ENCODE peak calls at places on chromosome 17, in five cellular contexts. V is cardiac muscle cell; M is effector memory CD4-positive, alpha-beta T cell; B is lung; E is mammary epithelial cell. A is an unnamed sample.

GRCh38 chr17:7080445-7081041 is 492 bp upstream of the CLEC10A start:
- DNase-seq in E (no peak), M (no peak), B (peak; percentile 39), V (no peak), A (peak; percentile 13)

GRCh38 chr17:71500761-71501555 is 619.9 kb upstream of the SOX9 start:
- DNase-seq in M (no peak), E (peak; percentile 50), B (no peak), V (peak; percentile 32), A (no peak)

GRCh38 chr17:9237661-9238301 is 216.5 kb downstream of the NTN1 start:
- DNase-seq in E (no peak), B (no peak), V (no peak), M (no peak), A (no peak)

GRCh38 chr17:21271767-21272166 is 12.7 kb upstream of the MAP2K3 start:
- DNase-seq in B (no peak), E (no peak), V (no peak), M (no peak), A (no peak)

GRCh38 chr17:74239169-74239568 is 25.8 kb downstream of the TTYH2 start:
- DNase-seq in M (no peak), B (no peak), V (peak; percentile 86), E (no peak), A (no peak)

GRCh38 chr17:12647023-12647422 is 18.7 kb upstream of the MYOCD start:
- DNase-seq in M (no peak), V (no peak), E (no peak), B (no peak), A (no peak)

GRCh38 chr17:67585077-67585602 is 132.6 kb upstream of the NOL11 start:
- DNase-seq in M (no peak), B (no peak), E (peak; percentile 4), V (no peak), A (no peak)

GRCh38 chr17:30600830-30601494 is 123.8 kb downstream of the GOSR1 start:
- DNase-seq in E (peak; percentile 55), M (no peak), B (peak; percentile 38), V (peak; percentile 29), A (peak; percentile 61)

DNA sequence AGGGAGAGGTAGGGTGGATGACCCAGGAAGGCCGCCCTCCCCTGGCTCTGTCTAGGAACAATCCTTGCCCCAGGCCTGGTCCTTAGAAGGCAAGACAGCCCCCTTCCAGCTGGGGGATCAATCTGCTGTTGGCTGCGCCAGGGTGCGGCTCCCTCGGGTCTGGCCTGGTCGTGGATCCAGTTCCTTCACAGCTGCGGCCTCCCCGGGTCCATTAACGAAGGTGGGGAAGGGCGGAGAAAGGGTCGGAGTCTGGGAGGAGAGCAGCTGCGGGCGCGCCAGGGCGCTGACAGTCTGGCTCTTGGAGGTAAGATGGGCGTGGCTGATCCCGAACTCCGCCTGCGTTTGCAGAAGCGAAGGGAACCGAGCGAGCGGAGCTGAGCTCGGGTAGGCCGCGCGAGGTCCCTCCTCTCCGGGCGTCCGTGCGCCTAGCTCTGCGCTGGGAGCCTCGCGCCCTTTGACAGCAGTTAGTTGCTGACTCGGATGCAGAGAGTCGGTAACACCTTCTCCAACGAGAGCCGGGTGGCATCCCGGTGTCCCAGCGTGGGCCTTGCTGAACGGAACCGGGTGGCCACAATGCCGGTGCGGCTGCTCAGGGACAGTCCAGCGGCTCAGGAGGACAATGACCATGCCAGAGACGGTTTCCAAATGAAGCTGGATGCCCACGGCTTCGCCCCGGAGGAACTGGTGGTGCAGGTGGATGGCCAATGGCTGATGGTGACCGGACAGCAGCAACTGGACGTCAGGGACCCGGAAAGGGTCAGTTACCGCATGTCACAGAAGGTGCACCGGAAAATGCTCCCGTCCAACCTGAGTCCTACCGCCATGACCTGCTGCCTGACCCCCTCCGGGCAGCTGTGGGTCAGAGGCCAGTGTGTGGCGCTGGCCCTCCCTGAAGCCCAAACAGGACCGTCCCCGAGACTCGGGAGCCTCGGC is at the start of gene HSPB9:
- DNase-seq in B (peak; percentile 55), E (no peak), M (no peak), V (peak; percentile 26), A (peak; percentile 95)
- H3K4me3 ChIP-seq in B (no peak within 1 kb of the TSS), E (no peak within 1 kb of the TSS), M (peak within 1 kb of the TSS; percentile 69), V (no peak within 1 kb of the TSS), A (peak within 1 kb of the TSS; percentile 25)

GRCh38 chr17:79135628-79136405 is 61.2 kb downstream of the ENGASE start:
- DNase-seq in V (no peak), B (no peak), E (no peak), M (no peak), A (peak; percentile 64)
- H3K36me3 ChIP-seq in V (no peaks in the 10 kb centered on the region), B (no peaks in the 10 kb centered on the region), E (no peaks in the 10 kb centered on the region), M (no peaks in the 10 kb centered on the region), A (no peaks in the 10 kb centered on the region)

DNA sequence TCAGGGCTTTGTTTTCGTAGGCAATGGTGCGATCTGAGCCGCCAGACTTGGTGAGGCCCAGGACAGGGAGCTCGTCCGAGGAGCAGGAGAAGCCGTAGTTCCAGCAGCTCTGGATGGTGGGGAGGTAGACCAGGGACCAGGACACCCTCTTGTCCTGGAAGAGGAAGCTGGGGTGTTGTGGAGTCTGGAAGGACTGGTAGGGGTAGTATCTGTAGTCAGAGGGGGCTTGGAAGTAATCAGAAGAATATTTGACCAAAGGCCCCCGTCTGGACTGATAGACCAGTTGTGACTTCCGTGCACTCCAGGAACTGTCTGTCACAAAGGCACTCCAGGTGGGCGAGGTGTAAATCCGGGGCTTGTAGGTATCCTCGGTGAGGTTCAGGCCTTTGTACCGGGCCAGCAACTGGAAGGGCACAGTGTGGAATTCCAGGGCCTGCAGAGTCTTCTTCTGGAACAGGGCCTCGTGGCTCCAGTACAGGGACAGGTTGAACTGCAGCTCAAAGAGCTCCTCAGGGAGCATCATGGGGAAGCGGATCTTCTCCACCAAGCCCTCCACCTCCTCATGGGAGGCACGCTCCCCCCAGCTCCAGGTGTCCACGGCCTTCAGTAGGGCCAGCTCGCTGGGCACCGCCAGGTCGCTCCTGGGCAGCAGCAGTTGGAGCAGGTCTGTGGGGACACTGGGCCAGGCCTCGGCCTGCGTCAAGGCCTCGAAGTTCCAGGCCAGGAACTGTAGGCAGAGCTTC is 7.8 kb downstream of the LGALS3BP start:
- DNase-seq in M (no peak), E (no peak), V (no peak), B (no peak), A (peak; percentile 36)
- H3K4me3 ChIP-seq in M (no peak overlapping the region), E (no peak overlapping the region), V (no peak overlapping the region), B (no peak overlapping the region), A (no peak overlapping the region)

GRCh38 chr17:28705728-28706334 is 5.9 kb downstream of the PROCA1 start:
- DNase-seq in V (no peak), M (no peak), B (no peak), E (no peak), A (peak; percentile 46)

GRCh38 chr17:28702752-28703150 is 8.9 kb downstream of the PROCA1 start:
- DNase-seq in V (no peak), M (no peak), E (no peak), B (no peak), A (peak; percentile 47)

GRCh38 chr17:28705074-28705659 is 6.5 kb downstream of the PROCA1 start:
- DNase-seq in E (no peak), B (no peak), M (no peak), V (no peak), A (peak; percentile 47)

GRCh38 chr17:28703552-28704218 is 8.0 kb downstream of the PROCA1 start:
- DNase-seq in E (no peak), V (no peak), M (no peak), B (no peak), A (no peak)

DNA sequence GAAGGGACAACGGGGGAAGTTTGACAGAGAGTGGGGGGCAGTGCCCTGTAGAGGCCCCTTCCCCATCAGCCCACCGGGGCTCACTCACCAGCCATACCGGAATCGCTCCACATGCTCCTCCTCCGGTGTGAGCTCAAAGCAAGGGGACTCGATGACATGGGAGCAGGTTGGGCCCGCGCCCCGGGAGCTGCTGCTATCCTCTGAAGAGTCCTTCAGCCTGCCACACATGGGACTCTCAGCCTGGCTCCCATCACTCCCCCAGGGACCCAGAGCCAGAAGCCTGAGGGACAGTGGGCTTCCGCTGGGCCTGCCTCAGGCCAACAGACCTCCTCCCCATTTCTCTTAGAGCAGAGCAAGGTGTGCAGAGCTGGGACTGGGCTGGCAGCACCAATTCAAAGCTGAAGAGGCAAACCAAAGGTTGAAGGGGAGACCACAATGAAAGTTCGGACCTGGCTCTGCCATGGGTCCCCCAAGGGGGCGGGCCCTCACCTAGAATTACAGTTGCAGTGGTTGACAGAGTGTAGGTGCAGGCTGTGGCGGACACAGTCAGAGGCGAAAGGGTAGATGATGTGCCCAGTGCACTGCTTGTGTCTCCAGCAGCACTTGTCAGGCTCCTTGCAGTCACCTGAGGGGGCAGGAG is 7.3 kb downstream of the PROCA1 start:
- DNase-seq in B (no peak), V (no peak), M (no peak), E (no peak), A (peak; percentile 48)
- H3K36me3 ChIP-seq in B (peaks cover 22% of the 10 kb centered on the region), V (peaks cover 29% of the 10 kb centered on the region), M (peaks cover 43% of the 10 kb centered on the region), E (peaks cover 19% of the 10 kb centered on the region), A (peaks cover 34% of the 10 kb centered on the region)

DNA sequence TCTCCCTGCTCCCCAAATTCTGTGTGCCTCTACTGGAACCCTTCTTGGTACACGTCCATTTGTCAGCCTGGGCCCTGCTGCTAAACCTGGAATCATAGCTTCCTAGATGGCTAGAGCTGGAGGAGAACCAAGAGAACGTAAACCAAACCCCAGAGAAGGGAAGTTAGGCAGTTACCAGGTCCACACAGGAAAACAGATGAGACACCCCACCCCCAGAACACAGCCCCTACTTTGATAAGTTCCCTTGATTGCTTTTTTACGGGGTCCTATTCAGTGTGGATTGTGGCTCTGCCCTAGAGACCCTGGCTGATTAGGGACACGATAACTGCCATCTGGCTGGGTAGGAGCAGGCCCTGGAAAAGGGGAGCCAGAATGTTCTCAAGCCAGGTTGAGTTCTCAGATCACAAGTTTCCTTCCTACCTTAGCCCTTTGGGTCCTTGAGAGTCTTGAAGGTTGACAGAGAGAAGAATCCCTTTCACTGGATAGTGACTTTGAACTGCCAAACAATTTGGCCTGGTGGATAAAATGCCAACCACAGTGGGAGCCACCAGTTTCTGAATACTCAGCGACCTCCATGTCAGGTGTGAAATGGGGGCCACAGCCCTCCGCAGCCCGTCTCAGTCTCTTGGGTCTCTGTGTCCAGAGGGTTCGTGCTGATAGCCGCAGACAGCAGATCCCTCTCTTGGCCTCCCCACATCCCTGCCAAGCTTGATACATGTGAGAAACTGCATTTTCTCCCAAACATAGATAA is 7.9 kb downstream of the TBX4 start:
- DNase-seq in V (no peak), B (no peak), E (no peak), M (no peak), A (no peak)
- H3K4me3 ChIP-seq in V (no peak overlapping the region), B (no peak overlapping the region), E (no peak overlapping the region), M (no peak overlapping the region), A (no peak overlapping the region)

A was measured in H7.